ENCODE peak calls at places on chromosomes 7 and 10, in four cellular contexts. T is endodermal cell, Z is Peyer's patch, M is A549. L is an unnamed sample. For H3K4me1, the result is how much of the 10 kb centered on the place peaks cover.

GRCh38 chr10:124596116-124596785 is 134.6 kb downstream of the LHPP start:
- DNase-seq in T (no peak), Z (no peak), M (no peak), L (no peak)

GRCh38 chr10:98169379-98169778 is 34.9 kb downstream of the R3HCC1L start:
- DNase-seq in M (no peak), T (no peak), Z (no peak), L (no peak)

GRCh38 chr7:70512719-70513118 is 619.2 kb upstream of the GALNT17 start:
- DNase-seq in Z (no peak), T (no peak), M (no peak), L (peak)

GRCh38 chr10:12473491-12473890 is 124.1 kb downstream of the CAMK1D start:
- DNase-seq in Z (no peak), M (no peak), T (no peak), L (no peak)

GRCh38 chr10:124006526-124006925 is 86.9 kb downstream of the CHST15 start:
- DNase-seq in Z (no peak), T (peak), M (no peak), L (no peak)

GRCh38 chr7:2936891-2937580 is 92.9 kb upstream of the GNA12 start:
- DNase-seq in M (no peak), Z (no peak), T (peak), L (no peak)

GRCh38 chr7:95141755-95142154 is 182.6 kb downstream of the PON1 start:
- DNase-seq in M (no peak), T (no peak), Z (no peak), L (no peak)

GRCh38 chr7:41103331-41103730 is 599.6 kb downstream of the INHBA start:
- DNase-seq in M (no peak), Z (no peak), T (no peak), L (no peak)

GRCh38 chr7:143447500-143447899 is 4.2 kb downstream of the TAS2R60 start:
- DNase-seq in T (no peak), M (no peak), Z (no peak), L (no peak)

GRCh38 chr7:24718431-24718831 is 38.8 kb downstream of the GSDME start:
- DNase-seq in T (peak), Z (no peak), M (no peak), L (no peak)

GRCh38 chr7:77740257-77740656 is 44.0 kb downstream of the RSBN1L start:
- DNase-seq in T (no peak), M (no peak), Z (no peak), L (no peak)

GRCh38 chr10:71661060-71661622 is 58.4 kb downstream of the C10orf105 start:
- DNase-seq in T (peak), M (no peak), Z (no peak), L (no peak)

DNA sequence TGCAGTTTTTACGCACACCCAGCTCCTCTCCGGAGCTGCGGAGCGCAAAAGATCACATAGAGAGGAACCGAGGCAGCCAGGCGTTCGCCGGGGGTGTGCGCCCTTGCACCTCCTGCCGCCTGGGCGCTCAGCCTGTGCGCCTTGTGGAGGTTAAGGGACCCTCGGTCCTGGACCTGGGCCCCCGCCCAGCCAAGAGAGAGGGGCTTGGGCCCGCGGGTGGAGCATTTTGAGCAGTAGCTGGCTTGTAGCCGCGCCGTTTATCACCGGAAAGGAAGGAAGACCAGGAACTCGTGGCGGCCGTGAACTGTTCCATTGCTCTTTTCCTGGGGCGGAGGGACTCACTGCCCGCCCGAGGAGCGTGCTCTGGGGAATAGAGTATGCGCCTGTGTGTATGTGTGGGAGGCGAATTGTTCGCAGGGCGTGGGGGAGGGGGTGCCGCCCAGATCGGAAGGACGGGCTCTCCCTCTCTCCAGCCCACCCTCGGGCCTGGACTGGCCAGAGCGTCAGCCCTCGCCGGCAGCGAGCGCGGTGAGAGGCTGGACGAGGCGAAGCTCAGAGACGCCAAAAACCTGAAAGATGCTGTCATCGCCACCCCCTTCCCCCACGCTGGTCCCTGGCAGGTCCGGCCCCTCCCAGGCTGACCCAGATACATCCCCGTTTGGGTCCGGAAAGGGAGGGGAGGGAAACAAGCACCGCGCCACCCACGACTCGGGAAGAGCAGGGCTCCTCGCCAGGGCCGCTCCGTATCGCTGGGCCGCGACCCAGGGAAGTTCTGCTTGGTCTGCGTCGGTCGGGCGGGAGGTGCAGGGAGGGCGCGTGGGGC is 1.2 kb upstream of the WNT2 start:
- DNase-seq in Z (no peak), M (no peak), T (peak), L (peak)
- H3K27ac ChIP-seq in Z (no peak), M (no peak), T (no peak), L (peak)

GRCh38 chr10:50394832-50395231 is 143.5 kb upstream of the ASAH2 start:
- DNase-seq in M (no peak), T (no peak), Z (no peak), L (peak)
- H3K4me1 ChIP-seq in M (half or more), T (under half), Z (under half), L (under half)

GRCh38 chr7:134690016-134690415 is 43.4 kb downstream of the BPGM start:
- DNase-seq in T (no peak), M (no peak), Z (no peak), L (peak)
- TF ChIP-seq CTCF in T (peak), M (peak), Z (no peak), L (peak)

GRCh38 chr7:36682102-36682501 is 42.2 kb downstream of the AOAH start:
- DNase-seq in M (no peak), Z (no peak), T (no peak), L (no peak)

GRCh38 chr7:36683695-36684357 is 40.5 kb downstream of the AOAH start:
- DNase-seq in M (no peak), T (no peak), Z (no peak), L (peak)

GRCh38 chr7:36683111-36683510 is 41.2 kb downstream of the AOAH start:
- DNase-seq in M (no peak), T (no peak), Z (no peak), L (peak)

GRCh38 chr7:36673703-36674102 is 50.6 kb downstream of the AOAH start:
- DNase-seq in T (no peak), M (no peak), Z (no peak), L (no peak)

DNA sequence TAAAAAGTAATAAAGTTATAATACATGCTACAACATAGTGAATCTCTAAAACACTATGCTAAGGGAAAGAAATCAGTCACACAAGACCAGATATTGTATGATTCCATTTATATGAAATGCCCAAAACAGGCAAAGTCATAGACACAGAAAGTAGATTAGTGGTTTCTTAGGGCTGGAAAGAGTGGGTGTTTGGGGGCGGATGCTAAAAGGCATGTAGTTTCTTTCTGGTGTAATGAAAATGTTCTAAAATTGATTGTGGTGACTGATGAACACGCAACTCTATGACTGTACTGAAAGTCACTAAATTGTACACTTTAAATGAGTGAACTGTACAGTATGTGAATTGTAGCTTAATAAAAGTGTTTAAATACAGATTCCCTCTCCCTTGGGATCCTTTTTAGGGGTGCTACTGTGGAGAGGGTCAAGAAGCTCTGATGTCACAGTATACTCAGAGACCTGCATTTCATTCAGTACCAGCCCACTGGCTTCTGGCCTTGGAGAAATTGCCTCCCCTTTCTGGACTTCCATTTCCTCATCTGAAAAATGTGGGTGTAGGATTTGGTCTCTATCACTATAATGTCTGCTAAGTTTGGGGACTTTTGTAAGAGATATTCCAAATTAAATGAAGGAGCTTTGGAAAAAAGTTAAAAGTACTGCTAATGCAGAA is 46.4 kb downstream of the AOAH start:
- DNase-seq in Z (no peak), M (no peak), T (no peak), L (no peak)
- H3K27ac ChIP-seq in Z (peak), M (no peak), T (no peak), L (no peak)

GRCh38 chr10:107450056-107450455 is 285.6 kb upstream of the SORCS1 start:
- DNase-seq in T (no peak), Z (no peak), M (no peak), L (no peak)

DNA sequence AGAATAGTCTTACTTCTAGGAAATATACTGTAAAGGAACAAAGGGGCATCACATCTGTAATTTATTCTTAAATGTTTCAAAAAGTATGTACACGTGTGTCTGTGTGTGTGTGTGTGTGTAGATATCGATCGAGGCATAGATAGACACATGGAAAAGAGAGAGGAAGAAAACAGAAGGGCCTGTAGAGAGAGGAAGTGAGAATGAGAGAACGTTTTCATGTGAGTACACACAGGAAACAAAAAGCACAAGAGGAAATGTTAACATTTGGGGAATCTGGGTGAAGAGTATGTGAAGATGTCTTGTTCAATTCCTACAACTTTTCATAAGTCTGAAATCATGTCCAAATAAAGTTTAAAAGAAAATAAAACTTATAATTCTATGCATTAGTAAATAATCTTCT is 286.5 kb upstream of the SORCS1 start:
- DNase-seq in T (no peak), Z (no peak), M (no peak), L (no peak)
- H3K4me1 ChIP-seq in T (under half), Z (under half), M (under half), L (under half)

DNA sequence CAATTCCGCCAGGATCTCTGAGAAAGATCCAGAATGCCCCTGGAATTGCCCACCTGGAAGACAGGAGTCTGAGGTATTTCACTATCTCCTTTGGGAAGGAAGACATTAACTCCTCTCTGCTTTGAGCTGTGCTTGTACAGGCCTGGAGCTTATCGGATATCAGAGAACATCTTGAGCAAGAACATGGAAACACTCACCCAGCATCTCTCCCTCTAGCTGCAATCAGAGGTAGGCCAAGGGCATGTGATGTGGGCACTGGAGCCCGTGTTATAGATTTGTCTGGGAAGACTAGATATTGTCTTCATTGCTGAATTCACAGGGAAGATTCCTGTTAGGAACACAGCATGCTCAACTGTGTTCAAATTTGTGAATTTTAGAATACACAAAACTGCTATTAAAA is 233.9 kb downstream of the PHF14 start:
- DNase-seq in M (no peak), T (no peak), Z (no peak), L (peak)
- TF ChIP-seq CTCF in M (no peak), T (peak), Z (no peak), L (peak)

L was measured in cardiac muscle cell.